ENCODE peak calls at places on chromosomes 7 and 10, in seven cellular contexts. O is progenitor cell of endocrine pancreas, L is IMR-90, S is neural progenitor cell, Z is lower leg skin, J is A673, V is heart right ventricle. T is an unnamed sample.

GRCh38 chr7:116177009-116177408 is 33.3 kb upstream of the TES start:
- DNase-seq in V (no peak), O (no peak), S (no peak), L (peak; percentile 90), Z (no peak), J (no peak), T (no peak)

GRCh38 chr7:158310924-158311713 is 276.5 kb downstream of the PTPRN2 start:
- DNase-seq in J (no peak), V (no peak), S (no peak), O (no peak), L (no peak), Z (no peak), T (no peak)

GRCh38 chr7:83603644-83604043 is 45.3 kb downstream of the SEMA3E start:
- DNase-seq in L (no peak), V (no peak), Z (no peak), O (no peak), S (no peak), J (no peak), T (no peak)

GRCh38 chr10:71814923-71815411 is 36.1 kb downstream of the PSAP start:
- DNase-seq in S (peak; percentile 26), J (no peak), O (no peak), Z (no peak), L (no peak), V (no peak), T (no peak)

GRCh38 chr7:20408467-20408826 is 77.7 kb downstream of the ITGB8 start:
- DNase-seq in L (peak; percentile 19), V (no peak), J (peak; percentile 58), S (no peak), O (no peak), Z (no peak), T (no peak)

GRCh38 chr7:73840715-73841379 is 1.5 kb downstream of the METTL27 start:
- DNase-seq in V (no peak), Z (no peak), S (no peak), L (no peak), O (no peak), J (no peak), T (no peak)

GRCh38 chr7:131057015-131057518 is 270.6 kb upstream of the MKLN1 start:
- DNase-seq in Z (peak; percentile 50), S (no peak), L (peak; percentile 86), O (no peak), J (no peak), V (no peak), T (no peak)

GRCh38 chr7:23012186-23012585 is 1.7 kb downstream of the HYCC1 start:
- DNase-seq in Z (no peak), L (no peak), O (no peak), S (no peak), V (no peak), J (no peak), T (no peak)

GRCh38 chr7:111329367-111330234 is 232.7 kb downstream of the IMMP2L start:
- DNase-seq in V (no peak), O (no peak), S (no peak), L (peak; percentile 33), J (peak; percentile 6), Z (no peak), T (no peak)

GRCh38 chr7:12709731-12710502 is 22.5 kb downstream of the ARL4A start:
- DNase-seq in L (peak; percentile 47), S (no peak), O (no peak), J (peak; percentile 83), V (no peak), Z (no peak), T (no peak)

GRCh38 chr7:29921404-29922010 is 68.1 kb downstream of the SCRN1 start:
- DNase-seq in Z (peak; percentile 37), V (no peak), J (peak; percentile 81), L (peak; percentile 57), S (peak; percentile 75), O (peak; percentile 39), T (peak; percentile 49)

GRCh38 chr7:144384555-144385245 is 18.8 kb downstream of the NOBOX start:
- DNase-seq in L (no peak), J (no peak), Z (no peak), O (no peak), V (no peak), S (no peak), T (no peak)

GRCh38 chr10:48316236-48316635 is 9.8 kb downstream of the MAPK8 start:
- DNase-seq in L (no peak), O (no peak), Z (no peak), V (no peak), J (no peak), S (no peak), T (no peak)

DNA sequence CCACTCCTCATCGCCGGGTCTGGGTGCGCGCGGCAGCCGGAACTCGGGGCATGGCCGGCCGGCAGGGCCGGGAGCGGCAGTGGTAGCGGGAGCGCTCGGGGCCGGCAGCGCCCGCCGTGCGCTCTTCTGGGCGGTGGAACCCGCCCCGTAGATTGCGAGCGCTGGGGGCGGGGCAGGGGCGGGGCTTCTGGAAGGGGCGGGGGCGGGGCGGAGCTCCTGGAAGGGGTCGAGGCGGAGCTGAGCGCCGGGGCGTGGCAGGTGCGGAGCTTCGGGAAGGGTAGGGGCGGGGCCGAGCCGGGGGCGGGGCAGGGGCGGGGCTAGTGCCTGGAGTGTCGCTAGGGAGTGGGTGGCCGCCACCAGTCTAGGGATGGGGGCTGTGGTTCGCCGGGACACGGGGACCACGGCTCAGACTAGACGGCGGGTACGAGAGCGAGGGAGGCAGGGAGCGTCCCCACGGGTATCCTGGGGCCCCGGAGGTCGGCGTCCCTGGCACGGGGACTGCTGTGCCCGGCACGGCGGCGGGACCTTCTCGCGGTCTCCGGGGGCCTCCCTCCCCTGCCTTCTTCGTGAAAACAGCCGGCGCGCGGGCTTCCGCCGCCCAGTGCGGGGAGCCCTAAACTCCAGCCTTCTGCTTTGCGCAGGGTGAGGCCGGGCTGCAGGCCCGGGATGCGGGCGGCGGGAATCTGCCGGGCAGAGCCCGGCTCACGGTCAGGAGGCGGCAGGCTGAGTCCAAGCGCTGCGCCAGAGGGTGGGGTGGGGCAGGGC is at the start of gene STK32C:
- DNase-seq in O (peak; percentile 76), J (peak; percentile 91), Z (peak; percentile 88), V (peak; percentile 94), L (peak; percentile 85), S (peak; percentile 97), T (peak; percentile 91)
- TF ChIP-seq CTCF in O (no peak), J (no peak), Z (no peak), V (no peak), L (no peak), S (no peak), T (no peak)

DNA sequence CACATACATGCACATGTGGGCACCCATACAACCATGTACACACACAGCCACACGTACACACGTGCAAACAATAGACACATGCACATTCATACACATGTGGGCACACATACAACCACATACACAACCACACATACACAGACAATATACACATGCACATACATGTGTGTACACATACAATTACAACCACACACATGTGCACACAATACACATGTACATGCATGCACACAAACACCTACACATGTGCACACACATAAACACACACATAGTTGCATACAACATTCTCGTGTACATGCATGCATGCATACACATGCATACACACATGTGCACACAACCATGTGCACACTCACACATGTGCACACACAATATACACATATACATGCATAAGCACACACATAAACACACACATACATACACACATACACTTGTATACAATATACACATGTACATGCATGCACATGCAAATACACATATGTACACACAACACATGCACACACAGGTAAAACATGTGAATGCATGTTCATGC is 118.6 kb upstream of the FRMD4A start:
- DNase-seq in L (no peak), V (no peak), O (no peak), S (no peak), Z (no peak), J (no peak), T (no peak)
- TF ChIP-seq CTCF in L (no peak), V (no peak), O (no peak), S (no peak), Z (no peak), J (no peak), T (no peak)

GRCh38 chr10:132205650-132206376 is 19.1 kb downstream of the DPYSL4 start:
- DNase-seq in Z (no peak), O (no peak), J (no peak), L (no peak), V (peak; percentile 19), S (no peak), T (peak; percentile 30)

GRCh38 chr10:132204078-132204780 is 17.5 kb downstream of the DPYSL4 start:
- DNase-seq in L (no peak), V (no peak), S (no peak), J (no peak), O (no peak), Z (no peak), T (peak; percentile 19)

GRCh38 chr10:132206377-132206745 is 19.6 kb downstream of the DPYSL4 start:
- DNase-seq in V (no peak), S (no peak), L (no peak), Z (no peak), O (no peak), J (no peak), T (peak; percentile 17)

GRCh38 chr10:132203256-132204077 is 16.7 kb downstream of the DPYSL4 start:
- DNase-seq in S (no peak), L (no peak), Z (no peak), O (no peak), J (no peak), V (peak; percentile 14), T (peak; percentile 18)

DNA sequence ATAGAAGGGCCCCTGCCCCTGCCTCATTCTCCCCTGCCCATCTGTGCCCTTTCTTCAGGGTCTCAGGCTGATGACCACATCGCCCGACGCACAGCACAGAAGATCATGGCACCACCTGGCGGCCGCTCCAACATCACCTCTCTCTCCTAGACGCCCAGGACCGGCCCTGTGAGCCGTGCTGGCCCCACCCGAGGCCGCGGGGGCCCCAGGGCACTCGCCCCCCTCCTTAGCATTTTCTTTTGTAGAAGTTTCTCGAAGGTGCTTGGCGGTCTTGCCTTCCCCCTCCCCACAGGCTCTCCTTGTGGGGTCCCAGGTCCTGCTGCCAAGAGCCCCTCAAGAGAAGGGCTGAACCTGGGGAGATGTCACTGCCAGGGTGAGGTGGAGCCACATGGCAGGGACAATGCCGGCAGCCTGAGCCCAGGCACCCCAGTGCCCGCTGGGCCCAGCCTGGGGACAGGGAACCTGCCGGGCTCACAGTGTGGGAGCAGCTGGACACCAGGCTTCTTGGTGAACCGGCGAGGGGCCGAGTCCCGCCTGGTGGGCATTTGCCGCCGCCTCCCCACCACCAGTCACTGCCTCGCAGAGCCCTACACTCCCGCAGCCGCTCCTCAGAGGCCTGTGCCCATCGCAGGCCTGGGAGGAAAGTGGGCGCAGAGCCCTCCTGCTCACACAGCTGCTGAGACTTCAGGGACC is 18.2 kb downstream of the DPYSL4 start:
- DNase-seq in S (no peak), V (peak; percentile 11), O (no peak), J (no peak), L (no peak), Z (no peak), T (peak; percentile 26)
- TF ChIP-seq CTCF in S (peak; percentile 15), V (no peak), O (no peak), J (no peak), L (no peak), Z (no peak), T (no peak)

DNA sequence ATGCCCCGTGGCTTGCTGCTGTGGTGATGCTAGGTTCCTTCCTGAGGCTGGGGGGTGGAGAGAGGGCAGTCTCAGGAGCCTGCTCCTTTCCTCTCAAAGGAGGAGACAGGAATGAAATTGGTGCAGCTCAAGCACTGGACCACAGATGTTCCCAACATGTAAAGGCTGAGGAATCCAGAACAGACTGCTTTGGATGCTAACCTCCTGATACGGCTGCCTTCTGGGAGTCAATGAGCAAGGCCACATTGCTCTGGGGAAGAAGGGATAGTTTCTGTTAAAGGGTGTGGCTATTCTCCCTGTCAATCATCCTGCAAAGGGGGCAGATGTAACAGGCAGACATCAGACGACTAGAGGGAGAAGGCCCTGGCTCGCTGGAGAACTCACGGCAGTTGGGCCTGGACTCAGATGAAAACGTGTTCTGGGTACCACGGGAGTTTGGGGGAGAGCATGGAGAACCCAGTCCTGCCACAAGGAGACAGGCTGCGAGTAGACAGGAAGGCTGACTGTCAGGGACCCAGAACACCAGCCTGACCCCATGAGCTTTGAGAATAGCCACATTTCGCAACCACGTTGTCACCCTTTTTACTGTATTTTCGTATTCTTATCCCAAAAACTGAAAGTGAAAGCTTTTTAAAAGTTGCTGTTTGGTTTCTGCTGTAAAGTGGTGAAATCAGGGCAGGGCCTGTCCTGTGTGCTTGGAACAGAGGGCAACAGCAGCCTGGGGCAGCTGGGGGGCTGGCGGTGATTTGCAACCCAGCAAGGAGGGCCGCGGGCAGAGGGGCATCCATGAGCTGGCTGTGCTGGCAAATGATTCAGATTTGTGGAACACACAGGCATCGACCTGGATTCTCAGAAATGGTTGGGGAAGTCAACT is 95.4 kb downstream of the MYOF start:
- DNase-seq in S (no peak), Z (peak; percentile 53), J (no peak), O (no peak), L (no peak), V (no peak), T (peak; percentile 22)
- TF ChIP-seq CTCF in S (no peak), Z (no peak), J (no peak), O (no peak), L (no peak), V (no peak), T (no peak)